ENCODE peak calls at places on chromosomes 7 and 10, in seven cellular contexts. R, K, M, T, G, Z and U are unnamed samples. For H3K36me3, the result is how much of the 10 kb centered on the place peaks cover.

GRCh38 chr10:56095506-56096225 is 265.4 kb downstream of the ZWINT start:
- DNase-seq in R (no peak), K (no peak), M (no peak), T (no peak), G (peak), Z (no peak), U (no peak)

GRCh38 chr7:26155531-26156375 is 3.8 kb downstream of the NFE2L3 start:
- DNase-seq in R (no peak), K (no peak), M (peak), T (no peak), G (no peak), Z (no peak), U (no peak)

GRCh38 chr7:46850563-46851325 is 731.2 kb downstream of the TNS3 start:
- DNase-seq in R (no peak), K (no peak), M (peak), T (no peak), G (no peak), Z (no peak), U (no peak)

GRCh38 chr7:113202282-113202681 is 83.9 kb upstream of the SMIM30 start:
- DNase-seq in R (no peak), K (no peak), M (no peak), T (no peak), G (no peak), Z (no peak), U (no peak)

GRCh38 chr10:114881916-114882315 is 56.1 kb upstream of the TRUB1 start:
- DNase-seq in R (no peak), K (no peak), M (no peak), T (no peak), G (no peak), Z (no peak), U (no peak)

GRCh38 chr10:15167411-15168295 is 840 bp downstream of the NMT2 start:
- DNase-seq in R (peak), K (peak), M (peak), T (peak), G (peak), Z (peak), U (peak)

GRCh38 chr10:78953124-78954008 is 115.4 kb upstream of the ZMIZ1 start:
- DNase-seq in R (no peak), K (peak), M (no peak), T (peak), G (no peak), Z (peak), U (no peak)

GRCh38 chr7:23106491-23106800 is 861 bp downstream of the KLHL7 start:
- DNase-seq in R (no peak), K (no peak), M (no peak), T (no peak), G (peak), Z (no peak), U (peak)

GRCh38 chr7:82164813-82165212 is 278.8 kb downstream of the CACNA2D1 start:
- DNase-seq in R (peak), K (no peak), M (peak), T (peak), G (no peak), Z (no peak), U (no peak)

GRCh38 chr7:138063400-138063799 is 12.9 kb upstream of the AKR1D1 start:
- DNase-seq in R (no peak), K (no peak), M (no peak), T (no peak), G (no peak), Z (no peak), U (no peak)

DNA sequence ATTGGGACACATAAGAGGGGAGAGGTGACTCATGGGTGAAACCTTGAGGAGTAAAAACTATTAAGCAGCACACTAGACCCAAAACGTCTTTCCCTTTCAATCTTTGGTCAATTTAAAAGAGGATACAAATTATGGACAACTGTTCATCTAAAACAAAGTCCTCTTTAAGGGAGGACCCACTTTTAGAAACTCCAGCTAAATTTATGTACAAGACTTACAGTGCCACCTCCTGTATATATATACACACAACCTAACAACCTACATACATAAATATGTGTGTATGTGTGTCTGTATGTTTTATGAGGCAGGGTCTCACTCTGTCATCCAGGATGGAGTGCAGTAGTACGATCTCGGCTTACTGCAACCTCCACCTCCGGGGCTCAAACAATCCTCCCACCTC is 18.1 kb upstream of the ZC3HAV1 start:
- DNase-seq in R (no peak), K (no peak), M (peak), T (no peak), G (no peak), Z (no peak), U (no peak)
- TF ChIP-seq CTCF in R (no peak), K (no peak), M (peak), T (no peak), G (no peak), Z (no peak), U (no peak)

GRCh38 chr7:131141443-131141967 is 186.2 kb upstream of the MKLN1 start:
- DNase-seq in R (no peak), K (no peak), M (no peak), T (no peak), G (no peak), Z (no peak), U (no peak)

GRCh38 chr7:131145026-131145425 is 182.7 kb upstream of the MKLN1 start:
- DNase-seq in R (no peak), K (no peak), M (peak), T (no peak), G (no peak), Z (no peak), U (no peak)

GRCh38 chr7:131143869-131144268 is 183.8 kb upstream of the MKLN1 start:
- DNase-seq in R (no peak), K (no peak), M (no peak), T (no peak), G (no peak), Z (no peak), U (no peak)

GRCh38 chr7:131139462-131139861 is 188.2 kb upstream of the MKLN1 start:
- DNase-seq in R (no peak), K (no peak), M (no peak), T (no peak), G (no peak), Z (no peak), U (no peak)
- H3K36me3 ChIP-seq in R (under half), K (under half), M (under half), T (under half), G (under half), Z (under half), U (under half)

GRCh38 chr7:98879198-98879988 is 1.1 kb downstream of the TRRAP start:
- DNase-seq in R (no peak), K (peak), M (peak), T (peak), G (peak), Z (no peak), U (no peak)
- TF ChIP-seq CTCF in R (no peak), K (no peak), M (peak), T (peak), G (peak), Z (peak), U (no peak)

DNA sequence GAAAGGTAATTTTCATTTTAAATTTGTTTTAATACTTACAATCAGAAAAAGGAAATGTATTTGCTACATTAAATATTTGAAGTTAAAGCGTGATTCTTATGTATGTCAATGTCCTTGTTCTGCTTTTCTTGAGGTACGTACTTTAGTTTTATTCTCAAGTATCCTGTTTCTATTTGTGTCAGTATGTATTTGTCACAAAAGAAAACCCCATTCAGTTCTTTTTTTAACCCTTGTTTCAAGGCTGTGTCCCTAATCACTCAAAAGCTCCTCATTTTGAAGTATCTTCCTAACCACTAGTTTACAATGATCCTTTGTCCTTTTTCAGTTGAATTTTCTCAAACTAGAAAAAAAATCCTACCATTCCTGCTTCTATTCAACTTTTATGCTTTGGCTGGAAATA is 25.2 kb downstream of the NHLRC2 start:
- DNase-seq in R (no peak), K (no peak), M (no peak), T (no peak), G (no peak), Z (no peak), U (no peak)
- H3K36me3 ChIP-seq in R (under half), K (half or more), M (under half), T (under half), G (under half), Z (half or more), U (under half)

DNA sequence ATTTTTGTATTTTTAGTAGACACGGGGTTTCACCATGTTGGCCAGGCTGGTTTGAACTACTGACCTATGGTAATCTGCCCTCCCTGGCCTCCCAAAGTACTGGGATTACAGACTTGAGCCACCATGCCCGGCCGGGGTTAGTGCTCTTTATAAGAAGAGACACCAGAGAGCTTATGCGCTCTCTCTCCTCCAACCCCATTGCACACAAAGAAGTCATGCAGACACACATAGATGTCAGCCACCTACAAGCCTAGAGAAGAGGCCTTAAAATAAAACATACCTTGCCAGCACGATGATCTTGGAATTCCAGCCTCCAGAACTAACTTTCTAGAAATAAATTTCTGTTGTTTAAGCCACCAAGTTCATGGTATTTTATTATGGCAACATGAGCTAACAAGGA is 10.0 kb upstream of the FAM53B start:
- DNase-seq in R (no peak), K (no peak), M (no peak), T (no peak), G (no peak), Z (no peak), U (no peak)
- TF ChIP-seq CTCF in R (no peak), K (no peak), M (no peak), T (no peak), G (no peak), Z (no peak), U (no peak)

DNA sequence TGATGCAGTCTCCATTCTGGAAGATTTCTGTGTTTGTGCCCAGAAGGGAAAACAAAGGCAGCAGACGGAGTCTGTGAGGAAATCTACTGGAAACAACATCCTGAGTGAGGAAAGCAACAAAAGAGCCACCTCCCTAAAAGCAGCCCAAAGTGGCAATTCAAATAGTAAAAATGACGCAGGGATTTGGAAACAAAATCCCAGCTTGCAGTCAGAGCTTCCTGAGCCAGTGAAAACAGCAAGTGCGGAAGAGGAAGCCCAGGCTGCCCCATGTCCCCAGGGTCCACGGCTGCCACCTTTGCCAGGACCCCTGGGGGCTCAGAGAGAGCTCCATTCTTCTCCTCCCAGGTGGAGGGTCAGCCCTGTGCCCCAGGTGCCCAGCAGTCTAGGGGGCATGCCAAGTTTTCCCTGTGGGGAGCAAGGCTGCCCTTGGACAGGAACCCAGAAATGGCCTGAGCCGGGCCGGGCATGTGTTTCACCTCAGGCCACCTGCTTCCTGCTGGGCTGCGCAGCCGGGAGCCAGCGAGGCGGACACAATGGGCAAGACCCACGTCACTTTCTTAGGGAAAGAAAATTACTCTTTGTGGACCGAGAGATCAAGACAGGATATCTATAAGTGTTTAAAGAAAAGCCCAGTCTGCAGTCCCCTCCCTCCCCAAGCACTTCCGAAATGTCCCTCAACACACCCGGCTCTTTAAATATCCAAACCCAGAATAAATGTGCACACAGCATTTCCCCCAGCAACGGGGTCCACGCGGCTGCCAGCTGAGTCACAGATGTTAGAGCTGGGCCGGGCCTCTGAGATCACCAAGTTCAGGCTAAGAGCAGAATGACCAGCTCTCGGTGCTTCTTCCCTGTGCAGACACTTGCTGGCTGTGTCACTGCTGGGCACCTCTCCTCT is 231.1 kb downstream of the ARHGAP12 start:
- DNase-seq in R (peak), K (peak), M (peak), T (peak), G (no peak), Z (peak), U (peak)
- H3K36me3 ChIP-seq in R (under half), K (under half), M (under half), T (under half), G (under half), Z (under half), U (under half)

DNA sequence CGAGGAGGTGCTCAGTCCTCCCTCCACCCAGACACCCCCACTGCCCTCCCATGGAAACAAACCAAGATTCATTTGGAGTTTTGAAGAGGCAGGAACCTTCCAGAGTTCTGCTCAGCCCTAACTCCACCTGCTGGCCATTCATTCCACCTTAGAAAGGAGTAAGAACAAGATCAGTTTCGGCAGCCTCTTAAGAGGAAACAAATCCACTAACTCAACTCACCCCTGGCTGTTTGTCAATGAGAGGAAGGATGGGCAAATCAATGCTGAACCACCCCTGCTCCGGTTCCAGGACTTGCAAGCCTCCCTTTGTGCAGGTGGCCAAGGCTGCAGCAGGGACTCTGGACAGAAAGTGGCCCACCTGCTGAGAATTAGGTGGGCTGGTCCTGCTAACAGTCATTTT is 26.2 kb downstream of the CCDC3 start:
- DNase-seq in R (no peak), K (no peak), M (no peak), T (no peak), G (no peak), Z (no peak), U (no peak)
- TF ChIP-seq CTCF in R (peak), K (no peak), M (no peak), T (no peak), G (peak), Z (peak), U (no peak)

GRCh38 chr10:69383485-69384089 is 33.1 kb downstream of the TACR2 start:
- DNase-seq in R (no peak), K (peak), M (peak), T (no peak), G (no peak), Z (peak), U (no peak)
- H3K36me3 ChIP-seq in R (half or more), K (half or more), M (under half), T (under half), G (half or more), Z (half or more), U (under half)

DNA sequence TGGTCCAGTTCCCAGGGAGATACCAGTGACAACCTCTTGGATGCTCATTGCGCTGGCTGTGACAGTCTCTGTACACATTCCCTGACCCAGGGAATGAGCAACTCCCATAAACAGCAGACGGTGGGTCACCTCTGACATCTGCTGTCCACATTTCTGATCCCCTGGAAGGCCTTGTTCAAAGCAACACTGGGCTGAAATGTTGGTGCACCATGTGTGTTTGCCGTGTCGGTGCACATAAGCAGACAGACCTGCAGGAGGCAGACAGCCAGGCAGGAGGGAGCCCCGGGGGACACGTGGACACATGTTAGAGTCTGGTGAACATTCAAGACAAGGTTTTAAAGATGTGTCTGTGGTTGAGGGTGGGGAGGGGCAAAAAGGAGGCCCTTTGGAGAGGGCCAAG is 254.9 kb downstream of the PLXNA4 start:
- DNase-seq in R (no peak), K (no peak), M (no peak), T (no peak), G (peak), Z (no peak), U (no peak)
- TF ChIP-seq CTCF in R (no peak), K (no peak), M (no peak), T (no peak), G (no peak), Z (no peak), U (no peak)

GRCh38 chr7:157220916-157221569 is 82.3 kb downstream of the UBE3C start:
- DNase-seq in R (no peak), K (no peak), M (no peak), T (no peak), G (no peak), Z (no peak), U (no peak)
- H3K36me3 ChIP-seq in R (half or more), K (half or more), M (under half), T (under half), G (under half), Z (half or more), U (under half)